ENCODE peak calls at places on chromosomes 13 and 19, in nine cellular contexts. O is kidney, J is hepatocyte, E is heart left ventricle, K is neural progenitor cell, W is AG10803, C is tibial nerve, Q is choroid plexus epithelial cell, A is GM23338. I is an unnamed sample.

GRCh38 chr13:25135896-25136295 is 36.2 kb downstream of the AMER2 start:
- DNase-seq in Q (no peak), K (no peak), C (no peak), O (no peak), J (no peak), E (no peak), A (no peak), W (no peak), I (no peak)

GRCh38 chr13:93529961-93530360 is 303.4 kb downstream of the GPC6 start:
- DNase-seq in E (no peak), C (no peak), Q (peak; percentile 36), W (peak; percentile 43), J (no peak), A (no peak), K (no peak), O (no peak), I (no peak)

GRCh38 chr19:4983346-4984105 is 14.6 kb downstream of the KDM4B start:
- DNase-seq in W (no peak), O (no peak), E (no peak), J (no peak), C (no peak), K (no peak), Q (no peak), A (no peak), I (no peak)

GRCh38 chr13:27147530-27148170 is 24.0 kb downstream of the USP12 start:
- DNase-seq in Q (no peak), K (no peak), W (no peak), C (no peak), J (no peak), O (no peak), A (no peak), E (no peak), I (no peak)

GRCh38 chr13:82606008-82606407 is 1276.3 kb downstream of the SLITRK1 start:
- DNase-seq in O (no peak), E (no peak), K (no peak), W (no peak), A (no peak), Q (no peak), J (no peak), C (no peak), I (no peak)

GRCh38 chr19:45729774-45730388 is 815 bp downstream of the FBXO46 start:
- DNase-seq in C (no peak), Q (peak; percentile 16), K (no peak), E (no peak), A (peak; percentile 33), O (no peak), J (peak; percentile 27), W (no peak), I (no peak)

GRCh38 chr19:54462072-54462712 is 1.4 kb downstream of the LENG9 start:
- DNase-seq in O (no peak), A (no peak), K (no peak), Q (no peak), J (no peak), E (no peak), C (no peak), W (no peak), I (no peak)

GRCh38 chr19:48059331-48059730 is 15.5 kb upstream of the CABP5 start:
- DNase-seq in J (no peak), C (no peak), E (no peak), Q (no peak), W (no peak), O (peak; percentile 18), A (no peak), K (no peak), I (no peak)

GRCh38 chr13:79810671-79811070 is 329.7 kb downstream of the NDFIP2 start:
- DNase-seq in O (no peak), J (no peak), Q (peak; percentile 73), C (no peak), E (no peak), K (peak; percentile 29), A (peak; percentile 72), W (peak; percentile 71), I (peak; percentile 31)

GRCh38 chr13:100392709-100393630 is 195.6 kb downstream of the GGACT start:
- DNase-seq in W (peak; percentile 99), O (peak; percentile 85), E (peak; percentile 64), K (no peak), C (peak; percentile 54), A (peak; percentile 67), J (peak; percentile 89), Q (peak; percentile 100), I (peak; percentile 100)

GRCh38 chr13:99342723-99343315 is 35.6 kb upstream of the GPR183 start:
- DNase-seq in O (no peak), A (no peak), C (no peak), K (no peak), J (no peak), W (no peak), Q (no peak), E (no peak), I (no peak)

GRCh38 chr13:31982540-31982939 is 49.0 kb upstream of the FRY start:
- DNase-seq in A (no peak), C (peak; percentile 41), W (peak; percentile 94), K (no peak), O (no peak), J (peak; percentile 70), E (peak; percentile 61), Q (peak; percentile 98), I (peak; percentile 87)

GRCh38 chr19:31312004-31312403 is 37.2 kb downstream of the TSHZ3 start:
- DNase-seq in J (peak; percentile 38), A (no peak), W (peak; percentile 75), C (no peak), K (no peak), O (no peak), E (peak; percentile 36), Q (peak; percentile 95), I (peak; percentile 55)

GRCh38 chr19:3493651-3494050 is 6.8 kb downstream of the DOHH start:
- DNase-seq in C (no peak), E (no peak), A (no peak), Q (no peak), O (no peak), W (no peak), J (no peak), K (no peak), I (no peak)

GRCh38 chr13:110123041-110123809 is 183.7 kb downstream of the COL4A1 start:
- DNase-seq in A (no peak), C (no peak), E (no peak), W (no peak), Q (no peak), J (no peak), O (no peak), K (no peak), I (no peak)

GRCh38 chr13:110124201-110124600 is 182.8 kb downstream of the COL4A1 start:
- DNase-seq in K (no peak), C (no peak), W (no peak), A (no peak), Q (no peak), E (no peak), J (no peak), O (no peak), I (no peak)

GRCh38 chr13:110125613-110126272 is 181.2 kb downstream of the COL4A1 start:
- DNase-seq in Q (no peak), O (no peak), J (no peak), W (no peak), A (no peak), K (no peak), E (no peak), C (no peak), I (no peak)

GRCh38 chr13:110126391-110126961 is 180.5 kb downstream of the COL4A1 start:
- DNase-seq in A (peak; percentile 54), Q (peak; percentile 97), W (peak; percentile 96), E (peak; percentile 78), K (peak; percentile 92), C (no peak), J (peak; percentile 78), O (peak; percentile 62), I (peak; percentile 91)

GRCh38 chr13:110125157-110125556 is 181.8 kb downstream of the COL4A1 start:
- DNase-seq in E (no peak), J (no peak), Q (no peak), O (no peak), K (no peak), A (no peak), W (no peak), C (no peak), I (no peak)
- TF ChIP-seq CTCF in E (no peak), J (no peak), Q (no peak), O (no peak), K (no peak), A (no peak), W (no peak), C (no peak), I (no peak)

DNA sequence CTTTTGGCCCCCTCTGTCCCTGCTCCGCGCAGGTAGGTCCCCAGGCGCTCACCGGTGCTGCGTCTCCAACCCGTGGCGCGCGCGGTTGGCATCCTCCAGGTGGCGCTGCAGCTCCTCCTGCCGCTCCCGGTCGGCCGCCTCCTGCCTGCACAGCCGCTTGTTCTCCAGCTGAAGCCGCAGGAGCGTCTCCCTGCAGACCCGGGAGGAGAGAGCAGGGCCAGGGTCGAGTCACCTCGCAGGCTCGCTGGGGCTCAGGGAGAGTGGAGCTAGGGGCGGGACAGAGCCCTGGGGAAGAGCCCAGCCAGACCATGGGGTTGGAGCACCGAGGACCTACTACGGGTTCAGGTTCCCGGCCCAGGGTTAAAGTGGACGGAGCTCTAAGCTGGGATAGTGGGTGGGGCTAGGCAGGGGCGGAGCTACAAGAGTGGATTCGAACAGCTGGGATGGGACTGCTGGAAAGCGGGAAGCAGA is 9.3 kb downstream of the HOOK2 start:
- DNase-seq in C (peak; percentile 57), K (peak; percentile 87), Q (peak; percentile 83), E (peak; percentile 77), W (peak; percentile 63), A (peak; percentile 88), O (peak; percentile 96), J (peak; percentile 85), I (no peak)
- H3K4me3 ChIP-seq in C (peak overlapping the region; percentile 0), K (peak overlapping the region; percentile 58), Q (peak overlapping the region; percentile 64), E (peak overlapping the region; percentile 50), W (peak overlapping the region; percentile 58), A (peak overlapping the region; percentile 60), O (no peak overlapping the region), J (no peak overlapping the region), I (peak overlapping the region; percentile 35)

DNA sequence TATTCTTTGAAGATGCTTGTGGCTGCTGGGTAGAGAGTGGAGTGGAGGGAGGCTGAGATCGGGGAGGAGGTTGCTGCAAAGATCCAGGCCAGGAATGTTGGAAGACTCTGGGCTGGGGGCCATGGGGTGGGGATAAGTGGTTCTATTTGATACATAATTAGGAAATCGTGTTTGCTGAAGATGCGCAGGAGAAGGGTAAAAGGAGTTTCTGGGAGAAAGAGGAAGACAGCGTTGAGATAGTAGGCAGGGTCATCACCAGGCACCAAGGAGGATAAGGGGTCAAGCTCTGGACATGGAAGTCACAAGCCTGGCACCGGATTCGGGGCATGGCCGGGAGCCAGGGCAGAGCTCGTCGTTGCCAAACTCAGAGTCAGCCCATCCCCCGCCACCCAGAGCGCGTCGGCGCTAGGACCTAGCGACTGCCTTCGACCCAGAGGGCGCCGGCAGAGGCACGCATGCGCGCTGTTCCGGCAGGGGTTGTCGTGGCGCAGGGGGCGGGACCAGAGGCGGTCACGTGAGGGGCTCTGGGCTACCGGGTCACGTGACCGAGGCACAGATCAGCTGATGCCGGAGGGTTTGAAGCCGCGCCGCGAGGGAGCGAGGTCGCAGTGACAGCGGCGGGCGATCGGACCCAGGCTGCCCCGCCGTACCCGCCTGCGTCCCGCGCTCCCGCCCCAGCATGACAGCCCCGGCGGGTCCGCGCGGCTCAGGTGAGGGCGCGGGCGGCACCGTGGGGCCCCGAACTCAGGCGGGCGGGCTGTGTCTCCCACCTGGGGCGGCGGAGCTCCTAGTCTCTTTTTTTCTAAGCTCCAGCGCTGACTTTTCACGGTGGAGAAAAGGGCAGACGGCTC is at the start of gene MCOLN1:
- DNase-seq in J (peak; percentile 100), W (peak; percentile 94), A (peak; percentile 99), C (peak; percentile 100), O (peak; percentile 100), K (peak; percentile 100), Q (peak; percentile 98), E (peak; percentile 100), I (peak; percentile 86)
- TF ChIP-seq CTCF in J (no peak), W (no peak), A (no peak), C (peak; percentile 36), O (peak; percentile 46), K (no peak), Q (no peak), E (no peak), I (no peak)

GRCh38 chr19:46924874-46925547 is 64.2 kb downstream of the ARHGAP35 start:
- DNase-seq in O (no peak), W (peak; percentile 35), E (peak; percentile 42), J (peak; percentile 57), A (no peak), K (no peak), C (no peak), Q (no peak), I (no peak)
- H3K4me3 ChIP-seq in O (no peak overlapping the region), W (no peak overlapping the region), E (no peak overlapping the region), J (no peak overlapping the region), A (no peak overlapping the region), K (no peak overlapping the region), C (no peak overlapping the region), Q (no peak overlapping the region), I (no peak overlapping the region)

I was measured in astrocyte of the cerebellum.